ENCODE peak calls at places on chromosome 2, in four cellular contexts. H is dorsolateral prefrontal cortex; L is glutamatergic neuron; G is activated CD8-positive, alpha-beta T cell treated with anti-CD3 and anti-CD28 coated beads for 36 hours. P is an unnamed sample.

GRCh38 chr2:174431902-174432301 is 36.4 kb downstream of the SCRN3 start:
- DNase-seq in G (no peak), L (no peak), H (no peak), P (no peak)

GRCh38 chr2:232076736-232077135 is 115.2 kb downstream of the DIS3L2 start:
- DNase-seq in G (no peak), H (no peak), L (no peak), P (no peak)

GRCh38 chr2:64652231-64653173 is 1.2 kb downstream of the SERTAD2 start:
- DNase-seq in L (no peak), H (peak; percentile 24), G (peak; percentile 60), P (no peak)

GRCh38 chr2:102436284-102436683 is 13.3 kb downstream of the IL18RAP start:
- DNase-seq in L (no peak), H (no peak), G (peak; percentile 28), P (no peak)

GRCh38 chr2:24337958-24338357 is 22.4 kb downstream of the ITSN2 start:
- DNase-seq in G (no peak), L (no peak), H (no peak), P (no peak)

GRCh38 chr2:17069564-17069963 is 403.9 kb upstream of the CYRIA start:
- DNase-seq in L (no peak), G (no peak), H (no peak), P (no peak)

GRCh38 chr2:5690231-5690630 is 2.0 kb upstream of the SOX11 start:
- DNase-seq in L (peak; percentile 41), H (no peak), G (no peak), P (no peak)

GRCh38 chr2:128312411-128312810 is 6.3 kb downstream of the HS6ST1 start:
- DNase-seq in H (no peak), G (no peak), L (no peak), P (no peak)

GRCh38 chr2:135840601-135841000 is 3.6 kb upstream of the LCT start:
- DNase-seq in L (no peak), G (no peak), H (no peak), P (no peak)

GRCh38 chr2:186484062-186484735 is 1.9 kb upstream of the ZC3H15 start:
- DNase-seq in L (no peak), G (no peak), H (no peak), P (no peak)

GRCh38 chr2:29063646-29064372 is 10.5 kb downstream of the PCARE start:
- DNase-seq in L (no peak), H (peak; percentile 45), G (no peak), P (no peak)

GRCh38 chr2:65922794-65923193 is 490.4 kb upstream of the SPRED2 start:
- DNase-seq in G (no peak), L (no peak), H (no peak), P (no peak)

GRCh38 chr2:125167820-125168219 is 1142.7 kb downstream of the CNTNAP5 start:
- DNase-seq in G (no peak), L (no peak), H (no peak), P (no peak)

GRCh38 chr2:220458051-220458450 is 830.6 kb downstream of the SLC4A3 start:
- DNase-seq in L (no peak), G (no peak), H (no peak), P (no peak)

GRCh38 chr2:72153026-72153791 is 5.5 kb upstream of the CYP26B1 start:
- DNase-seq in G (no peak), H (no peak), L (no peak), P (no peak)

GRCh38 chr2:172985139-172985874 is 90.3 kb upstream of the MAP3K20 start:
- DNase-seq in H (no peak), L (no peak), G (peak; percentile 25), P (no peak)

GRCh38 chr2:73266061-73266891 is 18.0 kb downstream of the FBXO41 start:
- DNase-seq in H (peak; percentile 62), L (peak; percentile 19), G (no peak), P (no peak)

GRCh38 chr2:196925445-196925767 is 1.1 kb downstream of the PGAP1 start:
- DNase-seq in L (no peak), G (no peak), H (no peak), P (no peak)

GRCh38 chr2:6806605-6807004 is 59.1 kb downstream of the CMPK2 start:
- DNase-seq in G (no peak), L (no peak), H (no peak), P (no peak)

GRCh38 chr2:181077128-181077709 is 96.8 kb downstream of the UBE2E3 start:
- DNase-seq in H (no peak), G (peak; percentile 30), L (no peak), P (peak; percentile 35)

GRCh38 chr2:98923244-98923940 is 12.6 kb downstream of the CRACDL start:
- DNase-seq in G (no peak), H (no peak), L (no peak), P (no peak)

GRCh38 chr2:113275556-113276215 is 3.0 kb downstream of the PAX8 start:
- DNase-seq in H (no peak), G (no peak), L (no peak), P (no peak)

GRCh38 chr2:101097638-101098037 is 53.5 kb downstream of the TBC1D8 start:
- DNase-seq in H (no peak), G (no peak), L (no peak), P (no peak)

DNA sequence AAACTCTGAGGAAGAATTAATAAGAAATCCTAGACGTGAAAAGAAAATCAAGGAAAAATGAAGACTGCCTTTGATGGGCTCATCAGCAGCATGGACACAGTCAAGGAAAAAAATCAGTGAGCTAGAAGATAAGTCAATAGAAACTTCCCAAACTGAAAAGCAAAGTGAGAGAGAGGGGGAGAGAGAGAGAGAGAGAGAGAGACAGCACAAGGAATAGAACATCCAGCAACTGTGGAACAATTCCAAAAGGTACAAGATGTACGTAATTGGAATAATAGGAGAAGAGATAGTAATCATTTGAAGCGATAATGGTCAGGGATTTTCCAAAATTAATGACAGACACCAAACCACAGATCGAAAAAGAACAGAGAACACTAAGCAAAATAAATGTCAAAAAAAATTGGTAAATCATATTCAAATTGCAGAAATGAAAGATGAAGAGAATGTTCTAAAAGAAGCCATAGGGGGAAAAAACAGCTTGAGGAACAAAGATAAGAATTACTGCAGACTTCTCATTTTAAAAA is 54.5 kb downstream of the TBC1D8 start:
- DNase-seq in L (no peak), G (no peak), H (no peak), P (no peak)
- TF ChIP-seq CTCF in L (no peak), G (no peak), H (no peak), P (no peak)

DNA sequence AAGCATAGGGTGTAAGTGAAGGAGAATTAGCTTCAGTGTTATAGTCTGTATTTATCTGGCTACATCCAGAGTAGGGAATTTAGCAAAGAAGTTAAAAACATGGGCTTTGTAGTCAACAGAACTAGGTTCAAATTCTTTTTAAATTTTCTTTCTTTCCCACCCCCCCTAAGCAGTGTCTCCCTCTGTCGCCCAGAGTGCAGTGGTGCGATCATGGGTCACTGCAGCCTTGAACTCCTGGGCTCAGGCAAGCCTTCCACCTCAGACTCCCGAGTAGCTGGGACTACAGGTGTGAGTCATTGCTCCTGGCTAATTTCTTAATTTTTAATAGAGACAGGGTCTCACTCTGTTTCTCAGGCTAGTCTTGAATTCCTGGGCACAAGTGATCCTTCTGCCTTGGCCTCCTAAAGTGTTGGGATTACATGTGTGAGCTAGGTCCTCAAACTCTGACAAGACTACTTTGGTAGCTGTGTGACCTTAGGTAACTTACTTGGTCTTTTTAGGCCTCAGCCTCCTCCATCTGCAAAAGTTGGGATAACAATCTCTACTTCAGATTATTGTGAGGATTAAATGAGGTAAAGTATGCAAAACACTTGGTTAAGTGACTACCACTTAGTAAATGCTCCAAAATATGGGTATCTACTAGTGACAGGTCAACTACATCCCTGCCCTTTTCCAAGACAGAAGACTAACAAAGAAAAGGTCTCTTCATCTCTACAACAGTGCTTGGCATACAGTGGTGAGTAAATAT is 17.8 kb downstream of the DOK1 start:
- DNase-seq in G (no peak), H (no peak), L (no peak), P (no peak)
- TF ChIP-seq CTCF in G (no peak), H (no peak), L (no peak), P (peak; percentile 35)

GRCh38 chr2:54695378-54695777 is 28.1 kb upstream of the EML6 start:
- DNase-seq in L (no peak), H (no peak), G (no peak), P (no peak)

GRCh38 chr2:54692556-54692955 is 30.9 kb upstream of the EML6 start:
- DNase-seq in G (no peak), H (no peak), L (no peak), P (no peak)

GRCh38 chr2:54687595-54688152 is 35.8 kb upstream of the EML6 start:
- DNase-seq in H (no peak), L (no peak), G (no peak), P (no peak)

GRCh38 chr2:54691439-54692135 is 31.9 kb upstream of the EML6 start:
- DNase-seq in G (no peak), H (no peak), L (no peak), P (no peak)
- TF ChIP-seq CTCF in G (no peak), H (no peak), L (no peak), P (no peak)

GRCh38 chr2:127155901-127156300 is 48.9 kb upstream of the BIN1 start:
- DNase-seq in H (no peak), L (no peak), G (no peak), P (no peak)

GRCh38 chr2:127154396-127154795 is 47.4 kb upstream of the BIN1 start:
- DNase-seq in H (no peak), G (no peak), L (no peak), P (no peak)

GRCh38 chr2:127150996-127151395 is 44.0 kb upstream of the BIN1 start:
- DNase-seq in G (no peak), L (no peak), H (no peak), P (no peak)

GRCh38 chr2:127154985-127155650 is 48.2 kb upstream of the BIN1 start:
- DNase-seq in L (no peak), G (no peak), H (no peak), P (no peak)

DNA sequence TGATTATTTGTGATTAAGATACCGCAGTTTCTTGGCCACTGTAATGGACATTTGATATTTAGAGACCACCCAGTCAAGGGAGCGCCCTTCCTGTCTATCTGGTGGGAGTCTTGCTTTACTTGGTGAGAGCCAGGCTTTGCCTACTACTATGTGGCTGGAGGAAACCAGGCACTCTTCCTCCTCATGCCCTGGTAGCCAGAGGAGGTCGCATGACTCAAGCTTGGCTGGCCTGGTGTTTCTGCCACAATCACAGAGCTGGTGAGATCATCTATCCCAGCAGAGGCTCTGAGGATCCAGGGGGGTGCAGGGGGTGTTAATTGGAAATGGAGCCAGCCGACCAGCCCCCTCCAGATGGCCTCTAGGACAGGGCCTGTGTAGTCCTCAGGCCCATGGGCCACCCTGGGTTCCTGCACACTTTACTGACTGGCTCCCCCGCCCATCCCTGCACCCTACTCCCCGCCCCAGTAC is 46.8 kb upstream of the BIN1 start:
- DNase-seq in G (no peak), H (peak; percentile 72), L (no peak), P (no peak)
- TF ChIP-seq CTCF in G (no peak), H (no peak), L (no peak), P (no peak)

P was measured in GM10248.